ENCODE peak calls at places on chromosome 18, in nine cellular contexts. Q is HCT116, N is SK-N-SH, Y is OCI-LY7, M is IMR-90, D is hepatocyte, B is PC-9, A is GM23248, O is GM23338. I is an unnamed sample.

GRCh38 chr18:6414723-6415362 is at the start of gene L3MBTL4:
- DNase-seq in B (no peak), A (peak; percentile 6), O (peak; percentile 63), N (peak; percentile 87), Y (no peak), Q (no peak), D (peak; percentile 78), M (no peak), I (peak; percentile 14)

GRCh38 chr18:77055429-77056310 is 76.9 kb downstream of the MBP start:
- DNase-seq in Q (no peak), B (no peak), N (no peak), A (no peak), D (no peak), O (no peak), M (peak; percentile 58), Y (peak; percentile 62), I (no peak)

GRCh38 chr18:11154369-11154982 is 5.1 kb upstream of the PIEZO2 start:
- DNase-seq in M (peak; percentile 76), N (no peak), D (peak; percentile 62), Y (peak; percentile 60), B (peak; percentile 49), Q (peak; percentile 26), A (peak; percentile 78), O (peak; percentile 73), I (peak; percentile 54)

GRCh38 chr18:1018211-1018651 is 113.6 kb downstream of the ADCYAP1 start:
- DNase-seq in N (no peak), A (peak; percentile 34), D (no peak), M (peak; percentile 10), B (no peak), O (no peak), Q (no peak), Y (no peak), I (no peak)

GRCh38 chr18:26854292-26854881 is 11.1 kb downstream of the AQP4 start:
- DNase-seq in N (no peak), D (no peak), M (no peak), A (no peak), O (peak; percentile 36), B (no peak), Y (no peak), Q (no peak), I (no peak)

GRCh38 chr18:26073742-26074141 is 16.7 kb downstream of the SS18 start:
- DNase-seq in D (no peak), A (no peak), M (no peak), Y (no peak), Q (no peak), O (no peak), N (no peak), B (no peak), I (peak; percentile 64)

GRCh38 chr18:29034113-29034856 is 857.4 kb upstream of the CDH2 start:
- DNase-seq in O (no peak), B (no peak), A (peak; percentile 15), M (no peak), Y (no peak), D (no peak), Q (no peak), N (no peak), I (no peak)

GRCh38 chr18:32530947-32531651 is 60.4 kb upstream of the GAREM1 start:
- DNase-seq in A (peak; percentile 25), O (no peak), N (no peak), Y (no peak), D (peak; percentile 65), M (peak; percentile 36), B (peak; percentile 73), Q (no peak), I (peak; percentile 46)

GRCh38 chr18:67199993-67200617 is 316.4 kb downstream of the DSEL start:
- DNase-seq in N (peak; percentile 32), B (peak; percentile 56), Q (peak; percentile 8), A (peak; percentile 60), O (peak; percentile 69), Y (peak; percentile 16), M (peak; percentile 69), D (peak; percentile 57), I (peak; percentile 80)

GRCh38 chr18:50281972-50282520 is 723 bp upstream of the MBD1 start:
- DNase-seq in D (no peak), O (no peak), M (no peak), Y (no peak), Q (no peak), B (no peak), A (no peak), N (no peak), I (no peak)

GRCh38 chr18:69358197-69358895 is 42.3 kb upstream of the DOK6 start:
- DNase-seq in N (no peak), M (no peak), A (no peak), Q (no peak), B (no peak), Y (no peak), D (no peak), O (no peak), I (no peak)

GRCh38 chr18:44897445-44898215 is 216.9 kb downstream of the SETBP1 start:
- DNase-seq in Q (no peak), B (no peak), Y (no peak), N (no peak), D (no peak), O (peak; percentile 8), A (no peak), M (no peak), I (no peak)

GRCh38 chr18:25306671-25307070 is 45.3 kb downstream of the ZNF521 start:
- DNase-seq in B (no peak), M (peak; percentile 52), O (no peak), Y (no peak), N (no peak), A (peak; percentile 9), Q (no peak), D (no peak), I (no peak)

GRCh38 chr18:66872277-66872676 is 268.4 kb upstream of the CDH19 start:
- DNase-seq in D (peak; percentile 11), A (no peak), O (peak; percentile 16), N (peak; percentile 36), Q (no peak), Y (peak; percentile 0), M (no peak), B (no peak), I (peak; percentile 40)

GRCh38 chr18:63210531-63210930 is 109.0 kb downstream of the BCL2 start:
- DNase-seq in B (no peak), Q (no peak), O (no peak), Y (no peak), N (no peak), M (no peak), D (no peak), A (no peak), I (no peak)

GRCh38 chr18:50602466-50602865 is 42.6 kb downstream of the MAPK4 start:
- DNase-seq in O (peak; percentile 19), Y (no peak), A (no peak), D (no peak), Q (no peak), B (no peak), M (no peak), N (no peak), I (no peak)

GRCh38 chr18:23021625-23022024 is 88.5 kb downstream of the RBBP8 start:
- DNase-seq in M (no peak), B (no peak), O (no peak), Y (no peak), Q (no peak), N (no peak), D (no peak), A (no peak), I (no peak)

GRCh38 chr18:23020555-23021294 is 87.6 kb downstream of the RBBP8 start:
- DNase-seq in Y (no peak), B (no peak), M (no peak), Q (no peak), O (no peak), D (no peak), A (no peak), N (no peak), I (no peak)
- H2AFZ ChIP-seq in Y (no peak overlapping the region), B (no peak overlapping the region), M (no peak overlapping the region), Q (no peak overlapping the region), O (no peak overlapping the region), D (no peak overlapping the region), A (no peak overlapping the region), N (no peak overlapping the region), I (no peak overlapping the region)

GRCh38 chr18:74281639-74282358 is 10.0 kb downstream of the CYB5A start:
- DNase-seq in D (no peak), M (no peak), N (no peak), Y (no peak), O (no peak), B (peak; percentile 64), Q (no peak), A (peak; percentile 48), I (no peak)
- H3K4me1 ChIP-seq in D (peaks cover 60% of the 10 kb centered on the region), M (peaks cover 11% of the 10 kb centered on the region), N (peaks cover 62% of the 10 kb centered on the region), Y (no peaks in the 10 kb centered on the region), O (peaks cover 63% of the 10 kb centered on the region), B (peaks cover 60% of the 10 kb centered on the region), Q (peaks cover 6% of the 10 kb centered on the region), A (peaks cover 3% of the 10 kb centered on the region), I (peaks cover 44% of the 10 kb centered on the region)

DNA sequence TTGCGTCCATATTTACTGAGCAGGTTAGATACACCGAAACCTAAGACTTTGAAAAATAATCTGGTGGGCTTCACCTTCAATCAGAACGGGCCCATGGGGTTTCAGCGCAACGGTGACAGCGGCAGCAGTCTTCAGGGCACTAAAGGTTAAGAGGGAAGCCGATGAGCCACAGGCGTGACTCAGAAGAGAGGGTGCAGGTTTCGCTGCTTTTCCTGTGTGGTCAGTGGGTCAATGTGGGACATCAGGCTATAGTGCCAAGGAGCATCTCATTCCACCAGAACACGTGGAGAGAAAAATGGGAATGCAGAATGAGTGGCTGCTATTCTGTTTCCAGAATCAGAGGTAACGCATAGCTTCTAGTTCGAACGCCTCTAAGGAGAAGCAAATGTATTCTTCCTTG is 8.9 kb downstream of the PTGR3 start:
- DNase-seq in Y (no peak), O (no peak), Q (no peak), N (no peak), M (no peak), D (no peak), A (no peak), B (no peak), I (no peak)
- H2AFZ ChIP-seq in Y (no peak overlapping the region), O (no peak overlapping the region), Q (no peak overlapping the region), N (no peak overlapping the region), M (no peak overlapping the region), D (no peak overlapping the region), A (no peak overlapping the region), B (no peak overlapping the region), I (no peak overlapping the region)

GRCh38 chr18:10056506-10056905 is 142.7 kb downstream of the VAPA start:
- DNase-seq in B (no peak), N (no peak), Y (no peak), A (no peak), D (no peak), O (no peak), M (no peak), Q (no peak), I (no peak)
- H3K4me1 ChIP-seq in B (peaks cover 35% of the 10 kb centered on the region), N (peaks cover 14% of the 10 kb centered on the region), Y (no peaks in the 10 kb centered on the region), A (peaks cover 39% of the 10 kb centered on the region), D (peaks cover 44% of the 10 kb centered on the region), O (peaks cover 4% of the 10 kb centered on the region), M (peaks cover 38% of the 10 kb centered on the region), Q (peaks cover 10% of the 10 kb centered on the region), I (peaks cover 21% of the 10 kb centered on the region)

GRCh38 chr18:9705183-9705864 is 2.8 kb upstream of the RAB31 start:
- DNase-seq in B (peak; percentile 51), O (no peak), N (no peak), M (peak; percentile 76), Q (no peak), Y (no peak), A (peak; percentile 89), D (peak; percentile 41), I (peak; percentile 68)
- H2AFZ ChIP-seq in B (peak overlapping the region; percentile 35), O (no peak overlapping the region), N (peak overlapping the region; percentile 48), M (no peak overlapping the region), Q (peak overlapping the region; percentile 49), Y (no peak overlapping the region), A (peak overlapping the region; percentile 57), D (no peak overlapping the region), I (no peak overlapping the region)